ENCODE peak calls at places on chromosome 11, in seven cellular contexts. One of them, this sample, is unnamed.

GRCh38 chr11:117931331-117931950 is 2.2 kb upstream of the TMPRSS13 start:
- DNase-seq in bronchial epithelial cell: no peak
- DNase-seq in CD8-positive, alpha-beta T cell: no peak
- DNase-seq in type B pancreatic cell: no peak
- DNase-seq in neural crest cell: no peak
- DNase-seq in GM12865: no peak
- DNase-seq in esophagus squamous epithelium: no peak
- DNase-seq in this sample: no peak

GRCh38 chr11:85798361-85798760 is 12.6 kb downstream of the SYTL2 start:
- DNase-seq in esophagus squamous epithelium: no peak
- DNase-seq in neural crest cell: no peak
- DNase-seq in GM12865: no peak
- DNase-seq in type B pancreatic cell: no peak
- DNase-seq in CD8-positive, alpha-beta T cell: no peak
- DNase-seq in bronchial epithelial cell: peak; percentile 63
- DNase-seq in this sample: no peak

GRCh38 chr11:4095509-4096230 is 1.1 kb downstream of the RRM1 start:
- DNase-seq in neural crest cell: no peak
- DNase-seq in GM12865: peak; percentile 35
- DNase-seq in type B pancreatic cell: no peak
- DNase-seq in bronchial epithelial cell: peak; percentile 85
- DNase-seq in esophagus squamous epithelium: no peak
- DNase-seq in CD8-positive, alpha-beta T cell: no peak
- DNase-seq in this sample: no peak

GRCh38 chr11:3035333-3035732 is 21.9 kb downstream of the CARS1 start:
- DNase-seq in bronchial epithelial cell: no peak
- DNase-seq in esophagus squamous epithelium: no peak
- DNase-seq in GM12865: no peak
- DNase-seq in CD8-positive, alpha-beta T cell: no peak
- DNase-seq in type B pancreatic cell: no peak
- DNase-seq in neural crest cell: no peak
- DNase-seq in this sample: no peak

GRCh38 chr11:117771197-117771596 is 25.8 kb downstream of the DSCAML1 start:
- DNase-seq in type B pancreatic cell: no peak
- DNase-seq in bronchial epithelial cell: no peak
- DNase-seq in CD8-positive, alpha-beta T cell: no peak
- DNase-seq in GM12865: no peak
- DNase-seq in neural crest cell: no peak
- DNase-seq in esophagus squamous epithelium: no peak
- DNase-seq in this sample: no peak

GRCh38 chr11:122317337-122317736 is 201.3 kb upstream of the BLID start:
- DNase-seq in bronchial epithelial cell: no peak
- DNase-seq in type B pancreatic cell: no peak
- DNase-seq in CD8-positive, alpha-beta T cell: no peak
- DNase-seq in neural crest cell: no peak
- DNase-seq in esophagus squamous epithelium: no peak
- DNase-seq in GM12865: no peak
- DNase-seq in this sample: no peak

GRCh38 chr11:78535027-78535426 is 39.6 kb downstream of the NARS2 start:
- DNase-seq in GM12865: peak; percentile 19
- DNase-seq in neural crest cell: no peak
- DNase-seq in esophagus squamous epithelium: no peak
- DNase-seq in type B pancreatic cell: no peak
- DNase-seq in bronchial epithelial cell: no peak
- DNase-seq in CD8-positive, alpha-beta T cell: no peak
- DNase-seq in this sample: no peak

GRCh38 chr11:35214792-35215193 is 75.8 kb downstream of the CD44 start:
- DNase-seq in type B pancreatic cell: no peak
- DNase-seq in bronchial epithelial cell: peak; percentile 94
- DNase-seq in GM12865: no peak
- DNase-seq in neural crest cell: no peak
- DNase-seq in CD8-positive, alpha-beta T cell: no peak
- DNase-seq in esophagus squamous epithelium: no peak
- DNase-seq in this sample: no peak

GRCh38 chr11:108944486-108945178 is 279.8 kb downstream of the DDX10 start:
- DNase-seq in GM12865: no peak
- DNase-seq in type B pancreatic cell: no peak
- DNase-seq in bronchial epithelial cell: no peak
- DNase-seq in neural crest cell: no peak
- DNase-seq in esophagus squamous epithelium: no peak
- DNase-seq in CD8-positive, alpha-beta T cell: no peak
- DNase-seq in this sample: no peak

GRCh38 chr11:131670876-131671275 is 300.5 kb downstream of the NTM start:
- DNase-seq in GM12865: no peak
- DNase-seq in bronchial epithelial cell: no peak
- DNase-seq in neural crest cell: no peak
- DNase-seq in type B pancreatic cell: no peak
- DNase-seq in CD8-positive, alpha-beta T cell: no peak
- DNase-seq in esophagus squamous epithelium: no peak
- DNase-seq in this sample: no peak
- TF ChIP-seq CTCF in GM12865: no peak
- TF ChIP-seq CTCF in bronchial epithelial cell: no peak
- TF ChIP-seq CTCF in neural crest cell: no peak
- TF ChIP-seq CTCF in type B pancreatic cell: no peak
- TF ChIP-seq CTCF in CD8-positive, alpha-beta T cell: no peak
- TF ChIP-seq CTCF in esophagus squamous epithelium: no peak
- TF ChIP-seq CTCF in this sample: no peak

GRCh38 chr11:104873252-104873651 is 25.0 kb downstream of the CASP12 start:
- DNase-seq in esophagus squamous epithelium: no peak
- DNase-seq in GM12865: no peak
- DNase-seq in type B pancreatic cell: no peak
- DNase-seq in bronchial epithelial cell: no peak
- DNase-seq in neural crest cell: no peak
- DNase-seq in CD8-positive, alpha-beta T cell: no peak
- DNase-seq in this sample: no peak
- TF ChIP-seq CTCF in esophagus squamous epithelium: no peak
- TF ChIP-seq CTCF in GM12865: peak; percentile 28
- TF ChIP-seq CTCF in type B pancreatic cell: no peak
- TF ChIP-seq CTCF in bronchial epithelial cell: no peak
- TF ChIP-seq CTCF in neural crest cell: no peak
- TF ChIP-seq CTCF in CD8-positive, alpha-beta T cell: no peak
- TF ChIP-seq CTCF in this sample: no peak

GRCh38 chr11:31340903-31341572 is 28.5 kb downstream of the DCDC1 start:
- DNase-seq in neural crest cell: no peak
- DNase-seq in CD8-positive, alpha-beta T cell: no peak
- DNase-seq in GM12865: peak; percentile 46
- DNase-seq in bronchial epithelial cell: peak; percentile 43
- DNase-seq in esophagus squamous epithelium: no peak
- DNase-seq in type B pancreatic cell: no peak
- DNase-seq in this sample: no peak
- TF ChIP-seq CTCF in neural crest cell: peak; percentile 58
- TF ChIP-seq CTCF in CD8-positive, alpha-beta T cell: peak; percentile 44
- TF ChIP-seq CTCF in GM12865: peak; percentile 70
- TF ChIP-seq CTCF in bronchial epithelial cell: peak; percentile 79
- TF ChIP-seq CTCF in esophagus squamous epithelium: no peak
- TF ChIP-seq CTCF in type B pancreatic cell: peak; percentile 65
- TF ChIP-seq CTCF in this sample: peak; percentile 28

GRCh38 chr11:69665669-69666068 is 9.5 kb downstream of the LTO1 start:
- DNase-seq in bronchial epithelial cell: no peak
- DNase-seq in neural crest cell: no peak
- DNase-seq in esophagus squamous epithelium: no peak
- DNase-seq in CD8-positive, alpha-beta T cell: no peak
- DNase-seq in type B pancreatic cell: no peak
- DNase-seq in GM12865: no peak
- DNase-seq in this sample: no peak

GRCh38 chr11:69664901-69665300 is 10.3 kb downstream of the LTO1 start:
- DNase-seq in bronchial epithelial cell: no peak
- DNase-seq in esophagus squamous epithelium: no peak
- DNase-seq in neural crest cell: no peak
- DNase-seq in CD8-positive, alpha-beta T cell: no peak
- DNase-seq in type B pancreatic cell: no peak
- DNase-seq in GM12865: no peak
- DNase-seq in this sample: no peak

GRCh38 chr11:69667619-69668604 is 7.2 kb downstream of the LTO1 start:
- DNase-seq in type B pancreatic cell: no peak
- DNase-seq in esophagus squamous epithelium: no peak
- DNase-seq in bronchial epithelial cell: peak; percentile 29
- DNase-seq in neural crest cell: no peak
- DNase-seq in GM12865: no peak
- DNase-seq in CD8-positive, alpha-beta T cell: no peak
- DNase-seq in this sample: no peak

GRCh38 chr11:69666261-69666660 is 8.9 kb downstream of the LTO1 start:
- DNase-seq in GM12865: no peak
- DNase-seq in bronchial epithelial cell: no peak
- DNase-seq in esophagus squamous epithelium: no peak
- DNase-seq in CD8-positive, alpha-beta T cell: no peak
- DNase-seq in type B pancreatic cell: no peak
- DNase-seq in neural crest cell: no peak
- DNase-seq in this sample: no peak

GRCh38 chr11:69666752-69667536 is 8.2 kb downstream of the LTO1 start:
- DNase-seq in neural crest cell: no peak
- DNase-seq in type B pancreatic cell: no peak
- DNase-seq in CD8-positive, alpha-beta T cell: no peak
- DNase-seq in bronchial epithelial cell: no peak
- DNase-seq in esophagus squamous epithelium: no peak
- DNase-seq in GM12865: no peak
- DNase-seq in this sample: no peak
- TF ChIP-seq CTCF in neural crest cell: no peak
- TF ChIP-seq CTCF in type B pancreatic cell: no peak
- TF ChIP-seq CTCF in CD8-positive, alpha-beta T cell: no peak
- TF ChIP-seq CTCF in bronchial epithelial cell: no peak
- TF ChIP-seq CTCF in esophagus squamous epithelium: no peak
- TF ChIP-seq CTCF in GM12865: no peak
- TF ChIP-seq CTCF in this sample: no peak

GRCh38 chr11:112745958-112746357 is 215.3 kb upstream of the NCAM1 start:
- DNase-seq in GM12865: no peak
- DNase-seq in neural crest cell: no peak
- DNase-seq in CD8-positive, alpha-beta T cell: no peak
- DNase-seq in bronchial epithelial cell: no peak
- DNase-seq in esophagus squamous epithelium: no peak
- DNase-seq in type B pancreatic cell: no peak
- DNase-seq in this sample: no peak
- TF ChIP-seq CTCF in GM12865: no peak
- TF ChIP-seq CTCF in neural crest cell: no peak
- TF ChIP-seq CTCF in CD8-positive, alpha-beta T cell: no peak
- TF ChIP-seq CTCF in bronchial epithelial cell: no peak
- TF ChIP-seq CTCF in esophagus squamous epithelium: no peak
- TF ChIP-seq CTCF in type B pancreatic cell: no peak
- TF ChIP-seq CTCF in this sample: no peak

GRCh38 chr11:65911682-65912568 is 6.9 kb downstream of the C11orf68 start:
- DNase-seq in GM12865: no peak
- DNase-seq in type B pancreatic cell: no peak
- DNase-seq in esophagus squamous epithelium: no peak
- DNase-seq in CD8-positive, alpha-beta T cell: no peak
- DNase-seq in neural crest cell: peak; percentile 36
- DNase-seq in bronchial epithelial cell: peak; percentile 79
- DNase-seq in this sample: no peak
- TF ChIP-seq CTCF in GM12865: no peak
- TF ChIP-seq CTCF in type B pancreatic cell: peak; percentile 49
- TF ChIP-seq CTCF in esophagus squamous epithelium: no peak
- TF ChIP-seq CTCF in CD8-positive, alpha-beta T cell: no peak
- TF ChIP-seq CTCF in neural crest cell: peak; percentile 25
- TF ChIP-seq CTCF in bronchial epithelial cell: peak; percentile 35
- TF ChIP-seq CTCF in this sample: peak; percentile 24

DNA sequence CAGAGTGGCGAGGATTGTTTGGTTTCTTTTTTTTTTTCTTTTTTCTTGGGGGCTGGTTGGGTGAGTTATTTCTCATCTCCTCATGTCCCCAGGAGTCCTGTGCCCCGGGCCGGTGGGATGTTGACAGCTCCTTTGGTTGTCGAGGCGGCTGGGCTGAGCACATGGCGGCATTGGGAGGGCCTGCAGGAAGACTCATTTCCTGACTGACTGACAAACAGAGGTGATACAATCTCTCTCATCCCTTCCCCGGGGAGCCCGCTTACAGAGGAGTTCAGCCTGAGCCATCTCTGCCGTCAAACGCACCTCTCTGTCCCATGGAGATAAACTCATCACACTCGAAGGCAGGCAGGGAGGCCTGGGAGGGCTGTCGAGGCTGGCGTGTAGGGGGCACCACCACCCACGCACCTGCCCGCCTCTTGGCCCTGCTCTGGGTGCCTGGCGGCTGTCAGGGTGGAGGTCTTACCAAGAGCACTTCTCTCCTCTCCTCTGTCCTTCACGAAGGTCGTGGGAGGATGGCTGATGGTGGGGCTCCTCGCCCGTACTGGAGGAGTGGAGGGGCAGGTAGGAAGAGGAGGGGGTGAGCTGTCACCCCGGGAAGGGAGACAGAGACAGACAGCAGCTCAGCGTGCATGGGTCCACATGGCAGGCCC is 60.0 kb upstream of the NECTIN1 start:
- DNase-seq in type B pancreatic cell: no peak
- DNase-seq in neural crest cell: no peak
- DNase-seq in bronchial epithelial cell: no peak
- DNase-seq in GM12865: no peak
- DNase-seq in esophagus squamous epithelium: no peak
- DNase-seq in CD8-positive, alpha-beta T cell: no peak
- DNase-seq in this sample: no peak
- TF ChIP-seq CTCF in type B pancreatic cell: no peak
- TF ChIP-seq CTCF in neural crest cell: no peak
- TF ChIP-seq CTCF in bronchial epithelial cell: no peak
- TF ChIP-seq CTCF in GM12865: no peak
- TF ChIP-seq CTCF in esophagus squamous epithelium: no peak
- TF ChIP-seq CTCF in CD8-positive, alpha-beta T cell: no peak
- TF ChIP-seq CTCF in this sample: no peak

GRCh38 chr11:55714982-55715888 is 53.2 kb downstream of the OR4C6 start:
- DNase-seq in neural crest cell: no peak
- DNase-seq in CD8-positive, alpha-beta T cell: no peak
- DNase-seq in esophagus squamous epithelium: no peak
- DNase-seq in type B pancreatic cell: no peak
- DNase-seq in GM12865: peak; percentile 42
- DNase-seq in bronchial epithelial cell: no peak
- DNase-seq in this sample: no peak
- TF ChIP-seq CTCF in neural crest cell: peak; percentile 25
- TF ChIP-seq CTCF in CD8-positive, alpha-beta T cell: no peak
- TF ChIP-seq CTCF in esophagus squamous epithelium: no peak
- TF ChIP-seq CTCF in type B pancreatic cell: peak; percentile 25
- TF ChIP-seq CTCF in GM12865: peak; percentile 29
- TF ChIP-seq CTCF in bronchial epithelial cell: no peak
- TF ChIP-seq CTCF in this sample: no peak

DNA sequence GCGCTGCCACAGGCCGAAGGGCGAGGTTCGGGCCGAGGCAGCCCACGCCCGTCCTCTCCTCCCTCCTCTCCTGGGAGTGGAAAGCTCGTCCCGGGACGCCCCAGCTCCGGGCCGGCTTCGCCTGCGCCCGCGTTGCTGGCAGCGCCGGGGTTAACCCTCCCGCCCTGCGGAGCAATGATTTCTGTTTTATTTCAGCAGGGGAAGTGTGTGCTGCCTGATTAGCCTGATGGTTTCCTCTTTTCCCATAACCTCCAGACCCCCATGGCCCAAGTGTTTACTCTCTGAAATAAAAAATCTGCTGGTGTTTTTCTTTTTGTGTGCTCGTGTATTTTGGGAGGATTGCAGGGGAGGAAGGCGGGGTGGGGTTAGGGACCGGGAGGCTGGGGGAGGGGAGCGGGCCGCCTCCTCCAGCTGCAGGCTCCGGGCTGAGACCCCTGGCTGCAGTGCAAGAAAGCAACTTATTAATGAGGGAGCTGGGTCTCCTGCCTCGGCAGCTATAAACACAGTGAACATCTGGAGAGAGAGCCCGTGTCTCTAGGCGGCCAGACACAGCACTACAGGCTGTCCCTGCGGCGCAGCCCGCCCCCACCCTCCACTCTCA is 38.6 kb downstream of the ETS1 start:
- DNase-seq in neural crest cell: peak; percentile 33
- DNase-seq in bronchial epithelial cell: no peak
- DNase-seq in GM12865: no peak
- DNase-seq in CD8-positive, alpha-beta T cell: peak; percentile 24
- DNase-seq in esophagus squamous epithelium: no peak
- DNase-seq in type B pancreatic cell: no peak
- DNase-seq in this sample: peak; percentile 76
- TF ChIP-seq CTCF in neural crest cell: no peak
- TF ChIP-seq CTCF in bronchial epithelial cell: no peak
- TF ChIP-seq CTCF in GM12865: no peak
- TF ChIP-seq CTCF in CD8-positive, alpha-beta T cell: no peak
- TF ChIP-seq CTCF in esophagus squamous epithelium: no peak
- TF ChIP-seq CTCF in type B pancreatic cell: peak; percentile 48
- TF ChIP-seq CTCF in this sample: no peak

This sample was measured in Peyer's patch.